ENCODE peak calls at places on chromosomes 6 and 20, in five cellular contexts. T, U, Y, J and P are unnamed samples.

GRCh38 chr6:84243240-84243639 is 15.8 kb upstream of the CEP162 start:
- DNase-seq in T (no peak), U (no peak), Y (no peak), J (no peak), P (no peak)

GRCh38 chr20:38049800-38050199 is 16.3 kb downstream of the RPRD1B start:
- DNase-seq in T (no peak), U (no peak), Y (no peak), J (no peak), P (peak)

GRCh38 chr20:57964011-57964862 is 254.4 kb upstream of the PMEPA1 start:
- DNase-seq in T (no peak), U (peak), Y (no peak), J (no peak), P (no peak)

GRCh38 chr6:105810105-105810921 is 275.8 kb upstream of the PRDM1 start:
- DNase-seq in T (no peak), U (peak), Y (no peak), J (peak), P (no peak)

GRCh38 chr6:43744490-43744889 is 25.5 kb upstream of the VEGFA start:
- DNase-seq in T (no peak), U (no peak), Y (no peak), J (no peak), P (no peak)

GRCh38 chr6:142958343-142958742 is 13.4 kb upstream of the HIVEP2 start:
- DNase-seq in T (no peak), U (no peak), Y (no peak), J (no peak), P (no peak)

GRCh38 chr20:34514897-34515483 is 1.2 kb upstream of the DYNLRB1 start:
- DNase-seq in T (no peak), U (no peak), Y (no peak), J (no peak), P (no peak)

GRCh38 chr6:44697333-44697732 is 309.8 kb downstream of the CDC5L start:
- DNase-seq in T (no peak), U (peak), Y (no peak), J (no peak), P (no peak)

GRCh38 chr20:39849664-39850063 is 839.4 kb downstream of the MAFB start:
- DNase-seq in T (peak), U (peak), Y (peak), J (peak), P (no peak)

GRCh38 chr6:52741872-52742271 is 21.4 kb downstream of the GSTA2 start:
- DNase-seq in T (no peak), U (no peak), Y (no peak), J (no peak), P (no peak)

GRCh38 chr6:18457065-18457817 is 70.1 kb downstream of the RNF144B start:
- DNase-seq in T (no peak), U (no peak), Y (no peak), J (no peak), P (no peak)

GRCh38 chr6:166798652-166799051 is 157.7 kb downstream of the RNASET2 start:
- DNase-seq in T (no peak), U (no peak), Y (no peak), J (no peak), P (no peak)

GRCh38 chr6:129624488-129624887 is 85.5 kb downstream of the ARHGAP18 start:
- DNase-seq in T (no peak), U (no peak), Y (no peak), J (no peak), P (no peak)

GRCh38 chr20:25274891-25275812 is 27.3 kb downstream of the PYGB start:
- DNase-seq in T (peak), U (peak), Y (no peak), J (no peak), P (no peak)

GRCh38 chr6:125236536-125237327 is 65.0 kb downstream of the HDDC2 start:
- DNase-seq in T (no peak), U (no peak), Y (no peak), J (no peak), P (no peak)

GRCh38 chr20:45051497-45052060 is 49.3 kb downstream of the KCNS1 start:
- DNase-seq in T (no peak), U (no peak), Y (no peak), J (no peak), P (no peak)

GRCh38 chr20:59253779-59254319 is 46.6 kb upstream of the EDN3 start:
- DNase-seq in T (no peak), U (no peak), Y (no peak), J (no peak), P (no peak)

GRCh38 chr6:140597181-140597580 is 1222.7 kb upstream of the CITED2 start:
- DNase-seq in T (no peak), U (no peak), Y (no peak), J (no peak), P (no peak)

GRCh38 chr6:30871592-30872183 is 12.6 kb upstream of the DDR1 start:
- DNase-seq in T (no peak), U (no peak), Y (no peak), J (no peak), P (no peak)

GRCh38 chr6:36793296-36793912 is 45.8 kb downstream of the CPNE5 start:
- DNase-seq in T (no peak), U (no peak), Y (no peak), J (no peak), P (no peak)

GRCh38 chr20:56893206-56893605 is 264.1 kb downstream of the TFAP2C start:
- DNase-seq in T (no peak), U (no peak), Y (no peak), J (peak), P (no peak)

GRCh38 chr20:33843854-33844253 is 32.7 kb downstream of the CHMP4B start:
- DNase-seq in T (no peak), U (no peak), Y (no peak), J (no peak), P (peak)

GRCh38 chr20:61966492-61967244 is 99.0 kb downstream of the TAF4 start:
- DNase-seq in T (no peak), U (no peak), Y (peak), J (no peak), P (no peak)

GRCh38 chr6:166029506-166029905 is 138.1 kb downstream of the TBXT start:
- DNase-seq in T (no peak), U (no peak), Y (no peak), J (no peak), P (no peak)

GRCh38 chr6:39301606-39302005 is 12.6 kb downstream of the KCNK17 start:
- DNase-seq in T (no peak), U (no peak), Y (no peak), J (no peak), P (no peak)

GRCh38 chr20:45489083-45489531 is 19.6 kb downstream of the WFDC2 start:
- DNase-seq in T (no peak), U (no peak), Y (no peak), J (no peak), P (no peak)

GRCh38 chr6:145648149-145648548 is 87.2 kb downstream of the EPM2A start:
- DNase-seq in T (no peak), U (no peak), Y (no peak), J (no peak), P (no peak)

GRCh38 chr6:22886881-22887581 is 317.7 kb downstream of the HDGFL1 start:
- DNase-seq in T (no peak), U (no peak), Y (no peak), J (no peak), P (no peak)

GRCh38 chr6:135181333-135182119 is 418 bp downstream of the MYB start:
- DNase-seq in T (no peak), U (peak), Y (peak), J (peak), P (no peak)

GRCh38 chr6:15913001-15913400 is 215.9 kb upstream of the MYLIP start:
- DNase-seq in T (no peak), U (no peak), Y (no peak), J (no peak), P (no peak)

GRCh38 chr6:106609699-106610098 is 19.6 kb downstream of the RTN4IP1 start:
- DNase-seq in T (no peak), U (no peak), Y (no peak), J (peak), P (no peak)

GRCh38 chr20:57392512-57393271 is 1.5 kb downstream of the RBM38 start:
- DNase-seq in T (peak), U (peak), Y (peak), J (no peak), P (no peak)

GRCh38 chr6:22558288-22558882 is 11.0 kb upstream of the HDGFL1 start:
- DNase-seq in T (no peak), U (no peak), Y (no peak), J (peak), P (peak)

GRCh38 chr20:59291740-59292139 is 8.7 kb upstream of the EDN3 start:
- DNase-seq in T (no peak), U (no peak), Y (no peak), J (peak), P (no peak)

GRCh38 chr6:43993881-43994523 is 133.2 kb downstream of the MRPL14 start:
- DNase-seq in T (no peak), U (peak), Y (no peak), J (no peak), P (no peak)

GRCh38 chr20:34074101-34074760 is 37.8 kb downstream of the EIF2S2 start:
- DNase-seq in T (no peak), U (no peak), Y (no peak), J (no peak), P (no peak)

GRCh38 chr6:122808121-122808885 is 19.2 kb downstream of the SMPDL3A start:
- DNase-seq in T (no peak), U (no peak), Y (no peak), J (no peak), P (peak)

GRCh38 chr6:5365430-5366195 is 104.3 kb downstream of the FARS2 start:
- DNase-seq in T (no peak), U (no peak), Y (no peak), J (no peak), P (no peak)

GRCh38 chr6:3749390-3749978 is 2.0 kb downstream of the PXDC1 start:
- DNase-seq in T (peak), U (no peak), Y (peak), J (peak), P (no peak)
- H3K4me3 ChIP-seq in T (peak), U (peak), Y (peak), J (peak), P (no peak)

GRCh38 chr6:169751242-169752073 is at the start of the genes DYNLT2 and ERMARD:
- DNase-seq in T (peak), U (peak), Y (peak), J (peak), P (peak)
- TF ChIP-seq CTCF in T (peak), U (peak), Y (peak), J (peak), P (peak)

GRCh38 chr6:137497722-137498463 is 3.7 kb upstream of the OLIG3 start:
- DNase-seq in T (no peak), U (no peak), Y (peak), J (no peak), P (no peak)

GRCh38 chr6:137494967-137495595 is 887 bp upstream of the OLIG3 start:
- DNase-seq in T (no peak), U (no peak), Y (peak), J (no peak), P (no peak)

GRCh38 chr6:137495652-137496391 is 1.6 kb upstream of the OLIG3 start:
- DNase-seq in T (no peak), U (no peak), Y (peak), J (no peak), P (no peak)

GRCh38 chr6:137496909-137497721 is 2.9 kb upstream of the OLIG3 start:
- DNase-seq in T (no peak), U (no peak), Y (peak), J (no peak), P (no peak)

DNA sequence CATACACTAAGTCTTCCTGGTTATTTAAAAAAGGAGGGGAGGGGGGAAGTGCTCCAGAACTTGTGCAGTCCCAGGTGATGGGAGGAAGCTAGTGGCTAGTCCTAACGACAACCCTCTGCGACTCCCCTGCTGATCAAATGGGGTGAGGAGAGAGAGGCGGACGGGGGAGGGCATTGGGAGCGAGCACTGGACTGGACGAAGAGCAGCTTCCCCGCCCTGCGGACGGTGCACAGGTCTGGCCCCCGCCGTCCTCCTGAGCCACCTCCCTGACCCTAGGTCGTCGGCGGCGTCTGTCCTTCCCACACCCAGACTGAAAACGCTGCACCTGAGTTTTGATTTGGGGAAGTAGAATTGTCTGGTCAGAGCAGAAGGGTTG is 2.2 kb upstream of the OLIG3 start:
- DNase-seq in T (no peak), U (no peak), Y (peak), J (no peak), P (no peak)
- H3K4me3 ChIP-seq in T (no peak), U (no peak), Y (no peak), J (no peak), P (no peak)

GRCh38 chr6:88730602-88731001 is 232.8 kb downstream of the RNGTT start:
- DNase-seq in T (no peak), U (no peak), Y (no peak), J (no peak), P (peak)

GRCh38 chr6:88728756-88729155 is 234.7 kb downstream of the RNGTT start:
- DNase-seq in T (no peak), U (no peak), Y (peak), J (no peak), P (no peak)

GRCh38 chr6:88722691-88723090 is 240.7 kb downstream of the RNGTT start:
- DNase-seq in T (no peak), U (no peak), Y (no peak), J (no peak), P (no peak)

DNA sequence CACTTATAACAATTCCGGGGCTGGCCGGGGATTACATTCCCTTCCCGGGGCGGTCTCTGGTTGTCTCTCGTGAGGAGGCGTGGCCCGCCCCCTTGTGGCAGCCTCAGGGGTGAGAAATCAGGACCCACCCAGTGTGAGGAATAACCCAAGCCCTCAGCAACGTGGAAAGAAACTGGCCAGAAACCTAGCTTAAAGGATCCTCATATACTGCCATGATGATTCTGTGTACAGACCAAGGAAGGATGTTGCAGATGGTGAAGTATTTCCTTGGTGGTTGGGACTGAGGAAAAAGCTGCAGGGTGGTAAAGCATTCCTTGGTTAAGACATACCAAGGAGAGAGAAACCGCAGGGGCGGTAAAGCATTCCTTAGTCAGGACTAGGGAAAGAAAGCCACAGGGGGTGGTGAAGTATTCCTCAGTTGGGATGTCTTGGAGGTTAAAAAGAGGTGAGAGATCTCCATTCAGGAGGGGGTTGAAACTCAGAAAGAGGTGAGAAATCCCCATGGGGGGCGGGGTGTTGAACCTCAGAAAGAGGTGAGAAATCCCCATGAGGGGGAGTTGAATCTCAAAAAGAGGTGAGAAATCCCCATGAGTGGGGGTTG is 238.2 kb downstream of the RNGTT start:
- DNase-seq in T (no peak), U (peak), Y (peak), J (peak), P (no peak)
- TF ChIP-seq CTCF in T (no peak), U (no peak), Y (no peak), J (peak), P (no peak)

GRCh38 chr6:32842021-32842650 is 1.7 kb downstream of the PSMB8 start:
- DNase-seq in T (no peak), U (no peak), Y (no peak), J (no peak), P (no peak)
- H3K4me3 ChIP-seq in T (peak), U (no peak), Y (no peak), J (no peak), P (no peak)

GRCh38 chr20:3174442-3175263 is 1.3 kb upstream of the LZTS3 start:
- DNase-seq in T (no peak), U (no peak), Y (no peak), J (no peak), P (no peak)

GRCh38 chr20:3172126-3172932 is 1.0 kb downstream of the LZTS3 start:
- DNase-seq in T (no peak), U (peak), Y (no peak), J (no peak), P (no peak)

GRCh38 chr20:3172933-3173581 is at the start of gene LZTS3:
- DNase-seq in T (peak), U (peak), Y (peak), J (peak), P (no peak)

GRCh38 chr20:3175270-3175669 is 1.9 kb upstream of the LZTS3 start:
- DNase-seq in T (no peak), U (no peak), Y (no peak), J (no peak), P (no peak)

DNA sequence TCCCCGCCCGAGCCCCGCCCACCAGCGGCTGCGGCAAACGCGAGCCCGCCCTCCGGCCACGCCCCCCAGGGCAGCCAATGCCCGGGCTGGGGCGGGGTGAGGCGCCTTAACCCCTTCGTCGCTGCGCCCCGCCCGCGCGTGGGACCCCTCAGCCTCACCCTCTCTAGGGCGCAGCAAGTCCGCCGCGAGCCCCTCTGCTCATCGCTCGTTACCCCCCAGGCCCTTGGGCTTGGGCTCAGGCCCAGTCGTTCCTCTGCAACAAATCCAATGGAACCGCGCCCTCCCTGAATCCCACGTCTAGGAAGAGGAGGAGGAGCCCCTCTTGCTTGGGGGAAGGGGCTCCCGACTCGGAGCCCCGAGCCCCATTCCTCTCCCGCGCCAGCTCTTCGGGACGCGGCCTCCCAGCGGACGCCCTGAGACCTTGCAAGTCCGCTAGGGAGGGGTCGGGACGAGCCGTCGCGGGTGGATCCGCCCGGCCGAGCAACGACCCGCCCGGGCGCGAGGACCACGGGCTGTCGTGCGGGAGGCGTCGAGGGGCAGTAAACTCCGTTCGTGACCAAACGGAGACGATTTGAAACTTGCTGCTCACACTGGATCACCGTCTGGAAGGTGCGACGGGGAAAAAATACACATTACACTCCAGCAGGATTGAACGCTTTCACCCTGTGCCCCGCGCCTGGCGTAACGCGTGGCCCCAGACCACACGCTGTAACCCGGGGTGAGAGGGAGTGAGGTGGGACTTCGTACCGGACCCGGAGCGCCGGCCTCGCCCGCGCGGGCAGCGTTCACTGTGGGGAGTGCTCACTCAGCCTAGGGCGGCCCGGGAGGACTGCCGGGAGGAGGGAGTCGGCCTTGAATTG is 463 bp upstream of the LZTS3 start:
- DNase-seq in T (peak), U (peak), Y (peak), J (peak), P (no peak)
- TF ChIP-seq CTCF in T (no peak), U (peak), Y (peak), J (peak), P (no peak)

DNA sequence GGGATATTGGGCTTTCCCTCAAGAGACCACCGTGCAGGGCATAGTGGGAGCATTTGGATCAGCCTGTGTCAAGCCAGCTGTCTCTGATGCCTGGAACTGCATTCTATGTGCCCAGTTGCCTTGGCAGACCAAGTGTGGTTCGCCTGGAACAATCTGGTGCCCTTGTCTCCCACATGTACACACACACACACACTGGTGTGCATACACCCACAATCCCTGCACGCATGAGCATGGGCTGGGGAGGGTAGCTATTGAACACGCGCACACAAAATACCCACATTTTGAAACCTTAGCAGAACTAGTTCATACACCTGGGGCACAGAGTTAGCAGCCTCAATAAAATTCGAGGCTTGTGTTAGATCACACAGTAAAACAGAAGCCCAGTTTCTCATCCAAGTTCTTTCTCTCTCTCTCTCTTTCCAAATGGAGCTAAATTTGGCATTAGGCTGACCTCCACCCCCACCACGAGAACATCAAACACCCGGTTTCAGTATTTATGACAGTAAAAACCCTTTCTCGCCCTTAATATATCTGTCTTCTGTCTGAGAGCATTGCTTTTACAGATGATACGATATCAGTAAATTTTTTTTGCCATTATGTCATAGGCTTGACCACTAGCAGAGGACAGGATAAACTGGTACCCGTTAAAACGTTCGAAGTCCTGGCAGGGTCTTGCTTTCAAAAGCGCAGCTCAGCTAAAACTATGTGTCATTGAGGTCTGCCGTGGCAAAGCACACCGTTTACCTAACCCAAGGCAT is 18.2 kb upstream of the NFATC2 start:
- DNase-seq in T (no peak), U (no peak), Y (no peak), J (no peak), P (no peak)
- H3K4me3 ChIP-seq in T (peak), U (peak), Y (no peak), J (no peak), P (no peak)